ENCODE peak calls at places on chromosome 1, in six cellular contexts. H, S, C, U, E and A are unnamed samples.

GRCh38 chr1:147486876-147487656 is 54.2 kb upstream of the BCL9 start:
- DNase-seq in U (no peak), C (no peak), S (no peak), H (no peak), E (no peak), A (no peak)

GRCh38 chr1:17860812-17861211 is 105.7 kb downstream of the ACTL8 start:
- DNase-seq in E (no peak), C (no peak), U (no peak), H (no peak), S (no peak), A (no peak)

GRCh38 chr1:158272681-158273080 is 17.0 kb upstream of the CD1C start:
- DNase-seq in H (no peak), S (no peak), U (no peak), E (no peak), C (no peak), A (no peak)

GRCh38 chr1:63984891-63985290 is 211.1 kb downstream of the ROR1 start:
- DNase-seq in H (no peak), S (no peak), U (no peak), C (no peak), E (no peak), A (no peak)

GRCh38 chr1:53085405-53085804 is 23.4 kb downstream of the PODN start:
- DNase-seq in H (no peak), U (no peak), E (no peak), S (no peak), C (no peak), A (no peak)

GRCh38 chr1:93123141-93123783 is 44.2 kb downstream of the MTF2 start:
- DNase-seq in H (no peak), U (peak), S (no peak), E (no peak), C (no peak), A (no peak)

GRCh38 chr1:197911172-197911856 is 5.9 kb upstream of the LHX9 start:
- DNase-seq in C (no peak), U (no peak), E (no peak), H (no peak), S (no peak), A (no peak)

GRCh38 chr1:161771166-161771565 is 5.0 kb downstream of the ATF6 start:
- DNase-seq in C (no peak), E (no peak), H (no peak), S (no peak), U (no peak), A (no peak)

GRCh38 chr1:162699366-162699765 is 67.1 kb downstream of the DDR2 start:
- DNase-seq in C (no peak), U (no peak), S (no peak), E (no peak), H (no peak), A (no peak)

GRCh38 chr1:197093226-197093887 is 26.3 kb upstream of the F13B start:
- DNase-seq in C (no peak), S (no peak), U (no peak), H (no peak), E (no peak), A (no peak)

GRCh38 chr1:215104283-215104682 is 21.7 kb downstream of the KCNK2 start:
- DNase-seq in C (no peak), E (no peak), S (no peak), H (no peak), U (peak), A (no peak)

GRCh38 chr1:8342325-8342724 is 24.4 kb downstream of the SLC45A1 start:
- DNase-seq in C (no peak), S (no peak), U (no peak), H (no peak), E (no peak), A (peak)

GRCh38 chr1:204104331-204105222 is 31.7 kb downstream of the SOX13 start:
- DNase-seq in E (no peak), U (peak), S (no peak), C (no peak), H (no peak), A (no peak)

GRCh38 chr1:48405400-48405799 is 66.6 kb downstream of the SPATA6 start:
- DNase-seq in H (no peak), S (no peak), C (no peak), U (no peak), E (no peak), A (peak)

GRCh38 chr1:61013189-61013952 is 69.0 kb upstream of the NFIA start:
- DNase-seq in H (peak), S (no peak), U (no peak), E (no peak), C (no peak), A (no peak)

GRCh38 chr1:74271503-74271902 is 36.3 kb downstream of the TNNI3K start:
- DNase-seq in E (no peak), S (no peak), C (no peak), U (no peak), H (no peak), A (no peak)

GRCh38 chr1:63886348-63886747 is 112.5 kb downstream of the ROR1 start:
- DNase-seq in S (no peak), C (no peak), U (no peak), E (no peak), H (no peak), A (no peak)

GRCh38 chr1:12383786-12384185 is 154.0 kb downstream of the VPS13D start:
- DNase-seq in C (no peak), E (no peak), S (no peak), U (peak), H (no peak), A (no peak)

GRCh38 chr1:187513190-187513589 is 684.4 kb downstream of the PLA2G4A start:
- DNase-seq in U (peak), E (no peak), S (no peak), H (no peak), C (no peak), A (no peak)

GRCh38 chr1:47687618-47687940 is 249.7 kb downstream of the FOXD2 start:
- DNase-seq in E (no peak), S (no peak), U (no peak), C (no peak), H (peak), A (no peak)

GRCh38 chr1:89271616-89272015 is 1.0 kb downstream of the GBP5 start:
- DNase-seq in U (peak), C (no peak), E (no peak), H (no peak), S (no peak), A (peak)

GRCh38 chr1:44543064-44543815 is 131.0 kb downstream of the TMEM53 start:
- DNase-seq in S (no peak), E (peak), C (no peak), U (no peak), H (no peak), A (no peak)

GRCh38 chr1:34267326-34267725 is 90.6 kb downstream of the C1orf94 start:
- DNase-seq in H (no peak), C (no peak), U (peak), E (no peak), S (no peak), A (no peak)

GRCh38 chr1:214009613-214010550 is 22.1 kb downstream of the PROX1 start:
- DNase-seq in S (no peak), E (no peak), C (no peak), U (no peak), H (no peak), A (no peak)

GRCh38 chr1:25563330-25564215 is 20.2 kb downstream of the LDLRAP1 start:
- DNase-seq in C (no peak), S (no peak), H (no peak), U (no peak), E (no peak), A (no peak)

GRCh38 chr1:65791396-65791795 is 1.3 kb upstream of the PDE4B start:
- DNase-seq in U (no peak), S (no peak), H (no peak), E (no peak), C (no peak), A (peak)

GRCh38 chr1:54126271-54126815 is 26.5 kb downstream of the CDCP2 start:
- DNase-seq in S (no peak), H (no peak), E (no peak), U (no peak), C (peak), A (no peak)

GRCh38 chr1:45802343-45803298 is 791 bp upstream of the MAST2 start:
- DNase-seq in U (peak), E (peak), S (no peak), H (peak), C (peak), A (peak)

GRCh38 chr1:106952766-106953165 is 103.7 kb upstream of the PRMT6 start:
- DNase-seq in H (peak), E (no peak), C (no peak), S (no peak), U (peak), A (no peak)